ENCODE peak calls at places on chromosomes 13 and 19, in eight cellular contexts. Q is epithelial cell of esophagus, B is A549, P is cardiac fibroblast, R is HFF-Myc, X is fibroblast of the aortic adventitia, T is tibial nerve, D is heart left ventricle. F is an unnamed sample.

GRCh38 chr13:113637262-113638160 is 20.5 kb downstream of the ATP4B start:
- DNase-seq in D (peak), Q (no peak), P (no peak), T (no peak), X (no peak), B (no peak), R (no peak), F (no peak)

GRCh38 chr13:105634059-105634458 is 901.4 kb downstream of the EFNB2 start:
- DNase-seq in D (no peak), R (no peak), B (no peak), Q (no peak), P (no peak), T (no peak), X (no peak), F (no peak)

GRCh38 chr19:41936961-41937360 is 8.7 kb upstream of the ERFL start:
- DNase-seq in D (no peak), Q (no peak), B (no peak), T (no peak), P (no peak), X (no peak), R (no peak), F (no peak)

GRCh38 chr19:48330012-48330681 is 4.8 kb downstream of the EMP3 start:
- DNase-seq in X (no peak), B (no peak), D (peak), R (no peak), P (no peak), Q (peak), T (peak), F (no peak)

GRCh38 chr13:46476174-46476573 is 76.8 kb upstream of the LRCH1 start:
- DNase-seq in X (peak), B (no peak), T (no peak), Q (no peak), D (no peak), R (no peak), P (peak), F (no peak)

GRCh38 chr19:42086770-42087550 is 11.0 kb downstream of the ZNF574 start:
- DNase-seq in B (no peak), X (no peak), T (no peak), R (no peak), D (no peak), P (no peak), Q (no peak), F (no peak)

GRCh38 chr13:43424386-43424785 is 362.4 kb downstream of the ENOX1 start:
- DNase-seq in P (no peak), D (no peak), B (no peak), X (no peak), R (no peak), T (no peak), Q (no peak), F (no peak)

GRCh38 chr19:58476498-58477015 is 405 bp downstream of the ZNF446 start:
- DNase-seq in D (peak), R (no peak), Q (no peak), T (no peak), P (peak), X (peak), B (peak), F (no peak)

GRCh38 chr13:62510906-62511655 is 1095.4 kb upstream of the PCDH20 start:
- DNase-seq in B (no peak), P (no peak), D (no peak), X (no peak), R (no peak), T (no peak), Q (no peak), F (peak)

GRCh38 chr13:100490692-100491091 is 97.9 kb downstream of the GGACT start:
- DNase-seq in P (no peak), T (no peak), R (no peak), X (no peak), Q (peak), B (no peak), D (no peak), F (no peak)

DNA sequence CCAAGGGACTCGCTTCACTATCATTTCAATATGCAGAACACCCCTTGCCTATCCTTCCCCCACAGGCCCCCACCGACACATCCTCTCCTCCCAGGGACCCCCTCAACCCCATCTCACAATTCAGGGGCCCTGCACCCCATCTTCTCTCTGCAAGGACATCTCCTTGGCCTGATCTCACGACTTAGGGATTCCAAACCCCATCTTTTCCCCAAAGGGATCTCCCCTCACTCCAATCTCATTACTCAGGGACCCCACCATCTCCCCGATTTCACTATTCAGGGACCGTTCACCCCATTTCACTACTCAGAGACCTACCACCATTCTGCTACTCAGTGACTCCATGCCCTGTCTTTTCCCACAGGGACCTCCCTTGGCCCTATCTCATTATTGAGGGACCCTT is 1.4 kb downstream of the MAP2K2 start:
- DNase-seq in B (no peak), R (no peak), Q (no peak), X (no peak), D (no peak), T (no peak), P (no peak), F (no peak)
- H3K4me3 ChIP-seq in B (peak), R (peak), Q (peak), X (peak), D (no peak), T (peak), P (peak), F (peak)

GRCh38 chr19:12982648-12983047 is 12.6 kb upstream of the NFIX start:
- DNase-seq in R (no peak), Q (no peak), T (no peak), X (no peak), D (no peak), P (no peak), B (no peak), F (no peak)

GRCh38 chr19:12983561-12984142 is 11.6 kb upstream of the NFIX start:
- DNase-seq in B (peak), R (no peak), T (peak), X (peak), P (peak), Q (peak), D (peak), F (no peak)

GRCh38 chr19:12984143-12984627 is 11.1 kb upstream of the NFIX start:
- DNase-seq in D (no peak), R (no peak), Q (no peak), X (peak), P (no peak), B (no peak), T (no peak), F (no peak)

GRCh38 chr19:12984683-12985048 is 10.6 kb upstream of the NFIX start:
- DNase-seq in R (no peak), D (no peak), T (no peak), Q (no peak), B (no peak), P (no peak), X (no peak), F (no peak)

DNA sequence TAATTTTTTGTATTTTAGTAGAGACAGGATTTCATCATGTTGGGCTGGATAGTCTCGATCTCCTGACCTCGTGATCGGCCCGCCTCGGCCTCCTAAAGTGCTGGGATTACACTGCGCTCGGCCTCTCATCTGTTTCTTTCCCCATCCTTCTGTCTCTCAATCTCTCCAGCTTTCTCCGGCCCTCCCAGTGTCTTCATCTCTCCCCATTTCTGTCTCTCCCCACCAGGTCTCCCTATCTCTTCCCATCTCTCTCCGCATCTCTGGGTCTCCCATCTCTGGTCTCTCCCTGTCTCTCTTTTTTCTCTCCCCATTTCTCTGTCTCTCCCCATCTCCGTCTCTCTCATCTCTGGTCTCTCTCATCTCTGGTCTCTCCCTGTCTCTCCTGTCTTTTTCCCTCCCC is 12.2 kb upstream of the NFIX start:
- DNase-seq in X (no peak), D (no peak), P (no peak), T (no peak), B (no peak), Q (no peak), R (no peak), F (no peak)
- H3K4me3 ChIP-seq in X (peak), D (no peak), P (no peak), T (peak), B (peak), Q (no peak), R (peak), F (peak)

DNA sequence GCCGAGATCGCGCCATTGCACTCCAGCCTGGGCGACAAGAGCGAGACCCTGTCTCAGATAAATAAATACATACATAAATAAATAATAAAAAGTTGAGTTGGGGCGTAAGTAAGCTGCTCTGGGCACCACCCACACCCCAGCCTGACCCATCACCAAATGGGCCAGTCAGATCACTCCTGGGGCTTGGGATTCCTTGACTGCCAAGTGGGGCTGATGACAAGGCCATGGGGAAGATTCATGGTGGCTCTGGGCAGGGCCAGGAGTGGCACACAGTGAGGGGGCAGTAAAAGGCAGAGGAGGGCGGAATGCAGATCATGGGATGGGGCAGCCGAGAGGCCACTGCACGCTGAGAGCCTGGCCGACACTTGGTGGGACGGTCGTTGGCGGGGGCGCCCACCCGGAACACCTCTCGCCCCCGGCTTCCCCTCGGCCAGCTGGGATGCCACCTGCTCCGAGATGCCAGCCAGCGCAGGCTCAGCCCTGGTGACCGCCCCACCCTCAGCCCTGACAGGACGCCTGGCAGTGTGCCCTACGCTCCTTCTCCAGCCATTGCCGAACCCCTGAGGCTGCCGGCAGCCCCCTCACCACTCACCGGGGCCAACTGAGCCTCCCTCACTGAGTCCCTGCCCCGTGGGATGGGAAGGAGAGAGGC is 10.9 kb downstream of the ZNF653 start:
- DNase-seq in X (no peak), T (no peak), D (no peak), P (no peak), R (no peak), Q (no peak), B (no peak), F (no peak)
- H3K4me3 ChIP-seq in X (no peak), T (no peak), D (no peak), P (no peak), R (no peak), Q (no peak), B (no peak), F (no peak)

GRCh38 chr19:29983568-29983967 is 41.5 kb downstream of the URI1 start:
- DNase-seq in X (no peak), R (no peak), D (no peak), B (no peak), T (no peak), Q (no peak), P (no peak), F (no peak)

GRCh38 chr19:29974701-29975100 is 32.7 kb downstream of the URI1 start:
- DNase-seq in R (no peak), D (no peak), X (no peak), P (no peak), Q (no peak), T (no peak), B (no peak), F (no peak)

GRCh38 chr19:29976151-29976943 is 34.3 kb downstream of the URI1 start:
- DNase-seq in Q (no peak), R (no peak), B (no peak), T (no peak), D (no peak), X (no peak), P (no peak), F (no peak)

GRCh38 chr19:29978139-29978538 is 36.1 kb downstream of the URI1 start:
- DNase-seq in T (no peak), B (no peak), R (no peak), D (no peak), P (no peak), Q (no peak), X (peak), F (no peak)
- H3K4me3 ChIP-seq in T (no peak), B (no peak), R (no peak), D (no peak), P (no peak), Q (no peak), X (no peak), F (no peak)

DNA sequence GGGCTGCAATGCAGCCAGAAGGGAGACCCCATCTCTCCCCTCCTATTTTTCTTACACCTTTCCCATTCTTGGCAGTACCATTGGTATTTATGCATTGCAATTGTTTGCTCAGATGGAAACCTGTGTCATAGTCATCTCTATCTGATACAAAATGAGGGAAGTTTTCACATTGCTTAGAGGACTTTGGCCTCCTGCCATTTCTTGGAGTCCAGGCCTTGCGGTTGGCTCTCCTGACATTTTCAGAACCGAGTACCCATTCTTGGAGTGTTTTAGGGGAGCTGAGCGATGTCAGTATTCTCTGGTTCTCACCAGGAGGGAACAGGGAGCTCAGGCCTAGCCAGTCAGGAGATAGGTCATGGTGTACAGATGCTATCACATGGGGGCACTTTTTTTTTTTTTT is 1.5 kb downstream of the SIN3B start:
- DNase-seq in Q (no peak), X (peak), R (no peak), T (no peak), P (peak), B (no peak), D (no peak), F (no peak)
- H3K4me3 ChIP-seq in Q (peak), X (peak), R (peak), T (peak), P (peak), B (peak), D (no peak), F (peak)

GRCh38 chr19:36246006-36246391 is 31.1 kb downstream of the ZNF146 start:
- DNase-seq in P (peak), B (no peak), R (no peak), T (no peak), D (no peak), Q (peak), X (no peak), F (no peak)

GRCh38 chr19:36244066-36244465 is 29.2 kb downstream of the ZNF146 start:
- DNase-seq in X (no peak), T (no peak), B (no peak), P (no peak), D (no peak), Q (no peak), R (no peak), F (no peak)

GRCh38 chr19:36245210-36246005 is 30.5 kb downstream of the ZNF146 start:
- DNase-seq in D (no peak), X (no peak), P (no peak), T (no peak), Q (no peak), B (no peak), R (no peak), F (no peak)
- H3K4me3 ChIP-seq in D (peak), X (no peak), P (peak), T (peak), Q (peak), B (no peak), R (peak), F (peak)

DNA sequence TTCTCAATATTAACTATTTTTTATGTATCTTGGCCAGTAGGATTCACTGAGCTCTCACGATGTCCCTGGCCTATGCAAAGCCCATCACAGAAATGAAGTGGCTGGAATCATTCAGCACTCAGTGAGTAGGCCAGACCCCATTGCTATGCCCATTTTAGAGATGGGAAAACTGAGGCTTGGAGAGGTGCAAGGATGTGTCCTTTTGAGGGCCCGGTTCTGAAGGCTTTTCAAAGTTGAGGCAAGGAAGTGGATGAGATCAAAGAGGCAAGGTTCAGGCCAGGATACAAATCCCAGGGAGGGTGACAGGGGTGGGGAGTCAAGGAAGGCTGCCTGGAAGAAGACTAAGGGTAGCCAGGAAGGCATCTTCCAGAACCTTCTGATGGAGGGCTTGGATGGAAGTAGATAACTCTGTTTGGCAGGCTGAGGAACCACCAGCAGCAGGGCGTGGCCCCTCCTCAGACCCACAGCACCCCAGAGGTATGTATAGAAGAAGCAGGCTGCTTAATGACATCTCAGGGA is 18.8 kb upstream of the ERCC1 start:
- DNase-seq in B (no peak), P (no peak), T (no peak), D (no peak), Q (no peak), R (no peak), X (no peak), F (no peak)
- H3K4me3 ChIP-seq in B (no peak), P (no peak), T (no peak), D (no peak), Q (no peak), R (no peak), X (no peak), F (no peak)

DNA sequence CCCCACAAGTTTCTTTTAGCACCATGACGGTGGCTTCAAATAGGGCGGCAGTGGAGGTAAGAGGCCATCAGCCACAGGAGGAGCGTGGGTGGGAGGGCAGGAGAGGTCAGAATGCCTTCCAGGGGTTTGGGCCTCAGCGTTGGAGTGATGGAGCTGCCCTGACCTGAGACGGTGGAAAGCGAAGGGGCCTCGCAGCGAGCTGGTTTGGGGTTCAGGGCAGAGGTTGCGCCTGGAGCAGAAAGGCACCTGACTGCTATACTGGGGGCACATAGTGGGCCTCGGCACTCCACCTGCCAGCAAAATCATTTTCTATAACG is 382 bp upstream of the NAXD start:
- DNase-seq in T (no peak), X (no peak), B (no peak), P (no peak), D (no peak), R (no peak), Q (no peak), F (no peak)
- H3K4me3 ChIP-seq in T (peak), X (peak), B (peak), P (peak), D (no peak), R (peak), Q (peak), F (peak)

F was measured in LNCaP clone FGC.